ENCODE peak calls at places on chromosomes 4 and X, in four cellular contexts. S is fibroblast of lung, O is cardiac muscle cell, J is foreskin fibroblast. F is an unnamed sample.
A peak's percentile ranks its signal among the peaks of the same experiment; 100 is the strongest.

GRCh38 chrX:139930923-139931645 is 1.8 kb downstream of the ATP11C start:
- DNase-seq in S (peak; percentile 10), O (peak; percentile 22), J (peak; percentile 33), F (peak; percentile 11)

GRCh38 chr4:38860788-38861424 is 4.3 kb upstream of the TLR6 start:
- DNase-seq in S (no peak), O (peak; percentile 67), J (peak; percentile 52), F (peak; percentile 60)

GRCh38 chrX:20362268-20363002 is 95.7 kb upstream of the RPS6KA3 start:
- DNase-seq in S (peak; percentile 75), O (no peak), J (peak; percentile 47), F (peak; percentile 39)

GRCh38 chr4:8817081-8817812 is 54.4 kb downstream of the HMX1 start:
- DNase-seq in S (no peak), O (no peak), J (no peak), F (no peak)

GRCh38 chr4:7767526-7767925 is 172.1 kb downstream of the AFAP1 start:
- DNase-seq in S (no peak), O (no peak), J (no peak), F (no peak)

GRCh38 chrX:77953708-77954107 is 15.7 kb downstream of the PGAM4 start:
- DNase-seq in S (peak; percentile 53), O (no peak), J (peak; percentile 26), F (no peak)

GRCh38 chrX:12979011-12979629 is 4.2 kb downstream of the TMSB4X start:
- DNase-seq in S (no peak), O (no peak), J (no peak), F (no peak)

GRCh38 chr4:109014593-109015412 is 251.9 kb upstream of the ETNPPL start:
- DNase-seq in S (no peak), O (no peak), J (no peak), F (no peak)

GRCh38 chr4:4362991-4363697 is 23.8 kb upstream of the NSG1 start:
- DNase-seq in S (no peak), O (no peak), J (no peak), F (no peak)

GRCh38 chr4:70705146-70705855 is 16.5 kb upstream of the RUFY3 start:
- DNase-seq in S (peak; percentile 68), O (peak; percentile 86), J (peak; percentile 84), F (peak; percentile 82)

GRCh38 chr4:172830295-172830764 is 338.3 kb upstream of the GALNT7 start:
- DNase-seq in S (no peak), O (peak; percentile 34), J (peak; percentile 39), F (peak; percentile 10)

GRCh38 chrX:119573840-119574393 is 446 bp upstream of the UBE2A start:
- DNase-seq in S (peak; percentile 55), O (peak; percentile 45), J (peak; percentile 66), F (peak; percentile 48)

GRCh38 chr4:140372607-140373327 is 679 bp upstream of the SCOC start:
- DNase-seq in S (peak; percentile 19), O (peak; percentile 30), J (peak; percentile 43), F (peak; percentile 8)

GRCh38 chrX:46587753-46588171 is 14.2 kb downstream of the CHST7 start:
- DNase-seq in S (peak; percentile 55), O (no peak), J (peak; percentile 34), F (no peak)

GRCh38 chr4:141538001-141538400 is 98.4 kb upstream of the IL15 start:
- DNase-seq in S (no peak), O (no peak), J (no peak), F (no peak)

GRCh38 chr4:144591401-144591800 is 54.6 kb upstream of the HHIP start:
- DNase-seq in S (peak; percentile 83), O (peak; percentile 67), J (peak; percentile 95), F (peak; percentile 88)

GRCh38 chr4:189500970-189501369 is 439.7 kb upstream of the FRG1 start:
- DNase-seq in S (no peak), O (no peak), J (no peak), F (no peak)

GRCh38 chr4:86496094-86497060 is 97.7 kb upstream of the PTPN13 start:
- DNase-seq in S (peak; percentile 25), O (peak; percentile 49), J (peak; percentile 77), F (peak; percentile 67)

GRCh38 chr4:87657525-87657924 is 7.4 kb downstream of the DMP1 start:
- DNase-seq in S (peak; percentile 77), O (no peak), J (peak; percentile 58), F (peak; percentile 42)

GRCh38 chrX:142978130-142978684 is 47.5 kb upstream of the SPANXN4 start:
- DNase-seq in S (no peak), O (no peak), J (no peak), F (no peak)

GRCh38 chr4:158778065-158778711 is 9.4 kb downstream of the FNIP2 start:
- DNase-seq in S (no peak), O (no peak), J (no peak), F (no peak)

GRCh38 chrX:110420771-110421498 is 62.3 kb downstream of the RTL9 start:
- DNase-seq in S (peak; percentile 21), O (no peak), J (peak; percentile 27), F (no peak)
- TF ChIP-seq CTCF in S (peak; percentile 11), O (no peak), J (peak; percentile 24), F (peak; percentile 45)

GRCh38 chr4:159787901-159788300 is 685.0 kb downstream of the RAPGEF2 start:
- DNase-seq in S (peak; percentile 81), O (no peak), J (no peak), F (no peak)
- TF ChIP-seq CTCF in S (no peak), O (no peak), J (no peak), F (no peak)

GRCh38 chr4:53656421-53656981 is 65.2 kb upstream of the LNX1 start:
- DNase-seq in S (no peak), O (no peak), J (peak; percentile 87), F (peak; percentile 83)

GRCh38 chr4:53649357-53649756 is 58.1 kb upstream of the LNX1 start:
- DNase-seq in S (no peak), O (no peak), J (no peak), F (no peak)

GRCh38 chr4:53654300-53654758 is 63.0 kb upstream of the LNX1 start:
- DNase-seq in S (peak; percentile 84), O (no peak), J (peak; percentile 73), F (no peak)

GRCh38 chr4:53651142-53651720 is 59.9 kb upstream of the LNX1 start:
- DNase-seq in S (peak; percentile 21), O (no peak), J (no peak), F (peak; percentile 27)

DNA sequence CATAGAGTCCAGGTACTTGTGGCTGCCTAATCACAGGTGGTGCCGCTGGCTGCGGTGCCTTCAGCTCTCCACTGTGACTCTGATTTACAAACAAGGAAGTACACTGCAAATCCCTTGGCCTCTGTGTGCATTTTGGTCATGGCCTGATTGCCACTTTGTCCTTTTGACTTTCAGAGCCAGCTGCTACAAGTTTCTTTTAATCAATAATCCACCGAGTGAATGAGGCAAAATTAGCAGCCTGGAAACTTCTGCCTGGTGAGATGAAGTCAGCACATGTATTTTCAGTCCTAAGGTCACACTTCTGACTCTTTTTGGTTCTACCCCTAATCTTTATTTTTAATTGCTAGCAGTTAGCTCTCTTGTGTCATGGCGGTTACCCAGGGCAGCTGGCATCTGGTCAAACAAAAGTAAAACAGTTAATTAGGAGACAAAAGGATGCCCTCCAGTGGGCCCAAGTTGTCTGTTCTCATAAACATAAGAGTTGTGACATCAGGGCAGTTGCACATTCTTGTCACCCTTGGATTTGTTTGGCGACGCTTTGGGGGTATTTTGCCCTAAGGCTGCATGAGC is 62.3 kb upstream of the LNX1 start:
- DNase-seq in S (no peak), O (no peak), J (peak; percentile 70), F (peak; percentile 42)
- TF ChIP-seq CTCF in S (no peak), O (no peak), J (no peak), F (no peak)

DNA sequence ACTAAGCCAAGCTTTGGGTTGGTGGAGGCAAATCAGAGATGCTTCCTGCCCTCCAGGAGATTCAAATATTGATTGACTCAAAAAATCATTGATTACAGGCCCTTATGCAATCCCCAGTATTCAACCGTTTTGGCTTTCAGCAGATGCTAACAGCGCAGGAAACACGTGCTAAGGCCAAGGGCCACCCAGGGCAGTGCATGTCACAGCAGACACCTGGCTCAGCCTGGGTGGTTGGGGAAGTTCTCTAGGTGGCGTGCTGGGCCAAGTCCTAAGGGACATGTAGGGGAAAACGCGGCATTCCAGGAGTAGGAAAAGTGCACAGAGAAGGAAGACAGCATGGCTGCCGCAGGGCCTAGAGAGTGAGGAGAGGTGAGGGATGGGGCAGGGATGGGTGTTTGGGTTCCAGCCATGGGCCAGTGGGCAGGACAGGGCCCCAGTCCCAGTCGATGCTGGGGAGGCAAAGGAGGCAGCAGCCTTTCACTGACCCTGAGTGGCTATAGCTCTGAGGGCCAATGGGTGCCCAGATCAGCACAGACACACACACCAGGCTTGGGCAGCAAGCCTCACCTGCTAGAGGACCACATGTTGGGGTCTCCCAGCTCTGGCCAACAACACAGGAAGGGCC is 239.1 kb downstream of the EVC2 start:
- DNase-seq in S (no peak), O (no peak), J (no peak), F (no peak)
- TF ChIP-seq CTCF in S (no peak), O (no peak), J (no peak), F (no peak)

DNA sequence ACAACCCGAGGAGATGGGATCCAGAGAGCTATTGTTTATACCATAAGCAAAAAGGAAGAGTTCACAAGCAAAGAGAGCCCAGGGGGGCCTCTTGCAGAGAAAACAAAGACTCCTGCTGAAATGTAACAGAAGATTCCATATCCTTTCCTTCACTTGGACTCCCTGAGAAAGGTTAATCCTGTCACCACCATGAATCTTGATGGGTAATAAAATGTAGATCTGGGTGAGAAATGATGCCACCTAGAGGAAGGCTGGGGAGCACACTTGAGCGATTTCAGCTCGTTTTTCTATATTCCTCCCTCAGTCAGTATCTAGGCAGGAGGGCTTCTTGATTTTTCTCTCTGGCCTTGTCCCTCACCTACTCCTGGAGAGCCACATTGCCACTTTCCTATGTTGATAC is 10.2 kb upstream of the KCNE5 start:
- DNase-seq in S (no peak), O (peak; percentile 41), J (peak; percentile 48), F (peak; percentile 20)
- TF ChIP-seq CTCF in S (peak; percentile 30), O (peak; percentile 57), J (peak; percentile 27), F (peak; percentile 50)

GRCh38 chrX:8815460-8816065 is 14.4 kb upstream of the FAM9A start:
- DNase-seq in S (peak; percentile 27), O (peak; percentile 77), J (peak; percentile 64), F (peak; percentile 30)

GRCh38 chrX:8823698-8824097 is 22.5 kb upstream of the FAM9A start:
- DNase-seq in S (no peak), O (no peak), J (no peak), F (no peak)

GRCh38 chrX:8820910-8821527 is 19.8 kb upstream of the FAM9A start:
- DNase-seq in S (peak; percentile 11), O (peak; percentile 71), J (no peak), F (peak; percentile 32)
- TF ChIP-seq CTCF in S (no peak), O (peak; percentile 22), J (no peak), F (peak; percentile 32)